ENCODE peak calls at places on chromosomes 13 and 19, in four cellular contexts. C, Q, W and V are unnamed samples.

GRCh38 chr19:46416077-46416709 is 2.8 kb upstream of the CCDC8 start:
- DNase-seq in C (peak), Q (peak), W (peak), V (peak)

GRCh38 chr19:34393031-34393430 is 11.2 kb upstream of the PDCD2L start:
- DNase-seq in C (no peak), W (no peak), Q (no peak), V (no peak)

GRCh38 chr19:3607398-3608078 is 863 bp upstream of the TBXA2R start:
- DNase-seq in Q (no peak), C (peak), W (peak), V (peak)

GRCh38 chr19:6141217-6141616 is 5.8 kb downstream of the ACSBG2 start:
- DNase-seq in C (no peak), W (no peak), Q (no peak), V (no peak)

GRCh38 chr13:79880820-79881219 is 399.9 kb downstream of the NDFIP2 start:
- DNase-seq in Q (no peak), W (peak), C (no peak), V (no peak)

GRCh38 chr19:34976611-34977010 is 12.6 kb upstream of the ZNF792 start:
- DNase-seq in Q (no peak), C (no peak), W (no peak), V (peak)

GRCh38 chr13:92436927-92437326 is 789.7 kb upstream of the GPC6 start:
- DNase-seq in C (no peak), Q (no peak), W (no peak), V (no peak)

GRCh38 chr13:29105779-29106178 is 285.6 kb downstream of the MTUS2 start:
- DNase-seq in C (no peak), Q (no peak), W (no peak), V (no peak)

GRCh38 chr19:38701455-38702063 is 42.7 kb downstream of the CAPN12 start:
- DNase-seq in Q (peak), C (no peak), W (no peak), V (peak)

DNA sequence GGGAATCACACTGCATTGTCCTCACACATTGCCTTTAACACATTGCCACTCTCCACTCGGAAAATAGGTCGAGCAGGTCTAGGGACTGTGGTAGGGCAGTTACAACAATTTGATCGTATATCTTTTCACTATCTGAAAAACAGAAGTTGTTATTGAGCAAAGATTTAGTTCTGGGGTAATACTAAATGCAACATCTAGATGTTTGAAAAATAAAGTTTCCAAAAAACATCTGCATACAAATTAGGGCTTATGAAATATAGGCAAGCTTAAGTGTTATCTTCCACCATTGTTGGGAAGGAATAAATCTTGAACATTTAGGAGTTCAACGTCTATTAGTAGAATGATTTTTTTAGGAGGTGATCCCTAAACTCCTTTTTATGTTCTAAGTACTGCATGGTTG is 768 bp upstream of the HS6ST3 start:
- DNase-seq in Q (no peak), C (no peak), W (no peak), V (no peak)
- H3K4me3 ChIP-seq in Q (no peak), C (no peak), W (no peak), V (no peak)

GRCh38 chr13:72726721-72727416 is 560 bp downstream of the MZT1 start:
- DNase-seq in Q (peak), C (no peak), W (peak), V (peak)

GRCh38 chr13:72728290-72728605 is 525 bp downstream of the BORA start:
- DNase-seq in W (no peak), C (no peak), Q (no peak), V (no peak)

GRCh38 chr13:72727417-72728289 is at the start of the genes BORA and MZT1:
- DNase-seq in C (peak), W (peak), Q (peak), V (peak)
- H3K27ac ChIP-seq in C (peak), W (peak), Q (peak), V (peak)

DNA sequence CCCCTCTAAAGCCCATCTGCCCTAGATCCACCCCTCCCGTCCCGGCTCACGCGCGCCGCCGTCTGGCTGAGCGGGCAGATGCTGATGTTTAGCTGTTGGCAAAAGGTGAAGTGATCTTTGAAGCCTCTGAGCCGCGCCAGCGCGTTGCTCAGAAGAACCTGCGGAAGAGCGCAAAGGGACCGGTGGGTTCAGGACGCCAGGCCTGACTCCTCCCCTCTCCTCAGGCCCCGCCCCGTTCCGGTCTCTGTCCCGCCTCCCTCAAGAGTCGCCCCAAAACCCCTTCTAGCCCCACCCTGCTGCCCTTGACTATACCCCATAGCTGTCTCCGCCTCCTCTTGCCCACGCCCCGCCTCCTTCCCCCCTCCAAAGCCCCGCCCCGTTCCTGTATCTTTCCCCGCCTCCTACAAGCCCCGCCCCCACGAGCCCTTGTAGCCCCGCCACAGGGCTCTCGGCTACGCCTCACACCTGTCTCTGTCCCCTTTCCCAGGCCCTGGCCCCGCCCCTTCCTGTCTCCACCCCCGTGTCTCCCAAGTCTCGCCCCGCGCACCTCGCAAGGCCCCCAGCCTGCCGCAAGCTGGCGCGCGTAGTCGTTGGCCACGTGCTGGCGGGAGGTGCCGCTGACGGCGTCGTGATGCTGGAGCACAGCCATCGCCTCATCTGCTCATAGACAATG is 9.5 kb downstream of the MAN2B1 start:
- DNase-seq in W (no peak), C (no peak), Q (no peak), V (no peak)
- H3K4me3 ChIP-seq in W (no peak), C (no peak), Q (no peak), V (no peak)

GRCh38 chr19:33388231-33388816 is 14.8 kb downstream of the CEBPG start:
- DNase-seq in C (peak), W (peak), Q (no peak), V (peak)
- H3K27ac ChIP-seq in C (no peak), W (no peak), Q (no peak), V (peak)

DNA sequence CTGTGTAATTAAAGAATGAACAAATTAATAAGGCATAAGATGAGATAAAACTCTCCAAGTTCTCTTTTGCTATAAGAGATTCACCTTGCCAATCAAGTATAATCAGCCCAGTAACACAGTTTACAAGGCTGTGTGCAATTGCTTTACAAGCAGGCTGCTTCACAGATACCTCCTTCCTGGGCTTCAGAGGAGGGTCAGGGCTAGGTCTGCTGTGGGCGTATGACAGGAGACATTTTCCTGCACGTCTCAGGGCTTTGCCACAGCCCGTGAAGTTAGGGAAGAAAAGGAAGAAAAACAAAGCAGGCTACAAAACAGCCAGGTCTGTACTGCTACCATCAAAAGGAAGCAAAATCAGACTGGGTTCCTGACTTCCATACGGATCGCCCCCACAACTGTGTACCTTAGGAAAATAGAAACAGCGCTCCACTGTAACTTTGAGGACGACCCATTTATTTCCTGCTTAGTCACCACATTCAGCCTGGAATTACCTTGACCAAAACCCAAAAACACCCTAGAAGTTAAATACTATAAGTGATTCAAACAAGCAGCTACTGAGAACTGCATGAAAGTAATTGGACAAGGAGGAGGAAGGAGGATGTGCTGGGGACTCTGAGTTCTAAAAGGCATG is 12.4 kb downstream of the EFNB2 start:
- DNase-seq in Q (peak), W (no peak), C (no peak), V (no peak)
- H3K4me3 ChIP-seq in Q (peak), W (no peak), C (no peak), V (no peak)

DNA sequence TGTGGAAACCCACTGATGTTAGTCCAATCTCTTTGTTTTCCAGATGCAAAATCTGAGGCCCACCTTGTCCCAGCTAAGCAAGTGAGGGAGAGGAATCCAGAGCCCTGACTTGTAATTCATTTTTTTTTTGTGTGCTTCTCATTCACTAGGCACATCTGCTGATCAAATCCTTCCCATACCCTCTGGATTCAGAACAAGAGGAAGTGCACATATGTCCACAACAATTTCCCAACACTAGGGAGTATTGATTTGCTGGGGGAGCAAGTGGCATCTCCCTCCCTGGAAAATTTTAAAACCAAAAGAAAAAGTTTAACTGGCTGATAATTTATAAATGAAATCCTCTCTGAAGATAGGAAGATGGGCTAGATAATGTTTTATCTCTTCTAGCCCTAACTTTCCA is 94.6 kb upstream of the RFC3 start:
- DNase-seq in Q (no peak), C (no peak), W (no peak), V (no peak)
- H3K27ac ChIP-seq in Q (peak), C (peak), W (peak), V (peak)